ENCODE peak calls at places on chromosomes 5 and 9, in seven cellular contexts. One of them, this sample, is unnamed.

GRCh38 chr9:21989440-21990189 is 4.6 kb downstream of the CDKN2A start:
- DNase-seq in activated naive CD8-positive, alpha-beta T cell treated with anti-CD3 and anti-CD28 coated beads for 36 hours: no peak
- DNase-seq in naive thymus-derived CD8-positive, alpha-beta T cell: no peak
- DNase-seq in activated CD4-positive, alpha-beta T cell treated with anti-CD3 and anti-CD28 coated beads for 24 hours: no peak
- DNase-seq in stimulated activated CD4-positive, alpha-beta T cell treated with anti-CD3 and anti-CD28 coated beads, Interleukin-15, amount 100 ng/mL, for 48 hours: no peak
- DNase-seq in NCI-H1417: no peak
- DNase-seq in AG04450: no peak
- DNase-seq in this sample: no peak

GRCh38 chr9:130235558-130236435 is 29.8 kb upstream of the HMCN2 start:
- DNase-seq in AG04450: peak; percentile 13
- DNase-seq in activated naive CD8-positive, alpha-beta T cell treated with anti-CD3 and anti-CD28 coated beads for 36 hours: peak; percentile 59
- DNase-seq in NCI-H1417: peak; percentile 75
- DNase-seq in activated CD4-positive, alpha-beta T cell treated with anti-CD3 and anti-CD28 coated beads for 24 hours: peak; percentile 51
- DNase-seq in naive thymus-derived CD8-positive, alpha-beta T cell: peak; percentile 69
- DNase-seq in stimulated activated CD4-positive, alpha-beta T cell treated with anti-CD3 and anti-CD28 coated beads, Interleukin-15, amount 100 ng/mL, for 48 hours: peak; percentile 29
- DNase-seq in this sample: no peak

GRCh38 chr5:35308391-35308790 is 78.1 kb upstream of the PRLR start:
- DNase-seq in activated CD4-positive, alpha-beta T cell treated with anti-CD3 and anti-CD28 coated beads for 24 hours: no peak
- DNase-seq in stimulated activated CD4-positive, alpha-beta T cell treated with anti-CD3 and anti-CD28 coated beads, Interleukin-15, amount 100 ng/mL, for 48 hours: no peak
- DNase-seq in naive thymus-derived CD8-positive, alpha-beta T cell: no peak
- DNase-seq in AG04450: no peak
- DNase-seq in NCI-H1417: peak; percentile 56
- DNase-seq in activated naive CD8-positive, alpha-beta T cell treated with anti-CD3 and anti-CD28 coated beads for 36 hours: no peak
- DNase-seq in this sample: no peak

GRCh38 chr9:92680166-92681119 is 10.5 kb upstream of the IPPK start:
- DNase-seq in activated naive CD8-positive, alpha-beta T cell treated with anti-CD3 and anti-CD28 coated beads for 36 hours: no peak
- DNase-seq in activated CD4-positive, alpha-beta T cell treated with anti-CD3 and anti-CD28 coated beads for 24 hours: no peak
- DNase-seq in naive thymus-derived CD8-positive, alpha-beta T cell: no peak
- DNase-seq in AG04450: no peak
- DNase-seq in NCI-H1417: no peak
- DNase-seq in stimulated activated CD4-positive, alpha-beta T cell treated with anti-CD3 and anti-CD28 coated beads, Interleukin-15, amount 100 ng/mL, for 48 hours: no peak
- DNase-seq in this sample: no peak

GRCh38 chr5:1840071-1840547 is 38.9 kb downstream of the NDUFS6 start:
- DNase-seq in AG04450: no peak
- DNase-seq in stimulated activated CD4-positive, alpha-beta T cell treated with anti-CD3 and anti-CD28 coated beads, Interleukin-15, amount 100 ng/mL, for 48 hours: no peak
- DNase-seq in activated CD4-positive, alpha-beta T cell treated with anti-CD3 and anti-CD28 coated beads for 24 hours: no peak
- DNase-seq in NCI-H1417: no peak
- DNase-seq in naive thymus-derived CD8-positive, alpha-beta T cell: no peak
- DNase-seq in activated naive CD8-positive, alpha-beta T cell treated with anti-CD3 and anti-CD28 coated beads for 36 hours: no peak
- DNase-seq in this sample: no peak

GRCh38 chr9:126953089-126953809 is 38.7 kb downstream of the RALGPS1 start:
- DNase-seq in AG04450: peak; percentile 78
- DNase-seq in activated CD4-positive, alpha-beta T cell treated with anti-CD3 and anti-CD28 coated beads for 24 hours: no peak
- DNase-seq in naive thymus-derived CD8-positive, alpha-beta T cell: no peak
- DNase-seq in stimulated activated CD4-positive, alpha-beta T cell treated with anti-CD3 and anti-CD28 coated beads, Interleukin-15, amount 100 ng/mL, for 48 hours: no peak
- DNase-seq in activated naive CD8-positive, alpha-beta T cell treated with anti-CD3 and anti-CD28 coated beads for 36 hours: no peak
- DNase-seq in NCI-H1417: no peak
- DNase-seq in this sample: no peak

GRCh38 chr5:107424461-107424860 is 246.3 kb downstream of the EFNA5 start:
- DNase-seq in activated naive CD8-positive, alpha-beta T cell treated with anti-CD3 and anti-CD28 coated beads for 36 hours: no peak
- DNase-seq in stimulated activated CD4-positive, alpha-beta T cell treated with anti-CD3 and anti-CD28 coated beads, Interleukin-15, amount 100 ng/mL, for 48 hours: no peak
- DNase-seq in AG04450: no peak
- DNase-seq in NCI-H1417: no peak
- DNase-seq in activated CD4-positive, alpha-beta T cell treated with anti-CD3 and anti-CD28 coated beads for 24 hours: no peak
- DNase-seq in naive thymus-derived CD8-positive, alpha-beta T cell: no peak
- DNase-seq in this sample: no peak

GRCh38 chr9:13388157-13388556 is 108.7 kb upstream of the MPDZ start:
- DNase-seq in naive thymus-derived CD8-positive, alpha-beta T cell: no peak
- DNase-seq in activated naive CD8-positive, alpha-beta T cell treated with anti-CD3 and anti-CD28 coated beads for 36 hours: no peak
- DNase-seq in activated CD4-positive, alpha-beta T cell treated with anti-CD3 and anti-CD28 coated beads for 24 hours: no peak
- DNase-seq in NCI-H1417: no peak
- DNase-seq in stimulated activated CD4-positive, alpha-beta T cell treated with anti-CD3 and anti-CD28 coated beads, Interleukin-15, amount 100 ng/mL, for 48 hours: no peak
- DNase-seq in AG04450: no peak
- DNase-seq in this sample: no peak